ENCODE peak calls at places on chromosomes 12 and 14, in ten cellular contexts. J, W, N, S, F, I, V, Q, C and G are unnamed samples.
A peak's percentile ranks its signal among the peaks of the same experiment; 100 is the strongest.

GRCh38 chr14:25049127-25049558 is 804 bp downstream of the STXBP6 start:
- DNase-seq in J (peak; percentile 50), W (no peak), N (no peak), S (no peak), F (no peak), I (no peak), V (no peak), Q (no peak), C (no peak), G (peak; percentile 3)

GRCh38 chr14:105150368-105151111 is 18.0 kb downstream of the JAG2 start:
- DNase-seq in J (peak; percentile 37), W (no peak), N (no peak), S (no peak), F (no peak), I (no peak), V (no peak), Q (no peak), C (no peak), G (no peak)

GRCh38 chr12:4969405-4969804 is 59.7 kb downstream of the KCNA1 start:
- DNase-seq in J (no peak), W (no peak), N (no peak), S (no peak), F (no peak), I (no peak), V (no peak), Q (no peak), C (no peak), G (no peak)

GRCh38 chr14:79369359-79370332 is 841.7 kb downstream of the DIO2 start:
- DNase-seq in J (no peak), W (no peak), N (peak; percentile 99), S (peak; percentile 52), F (no peak), I (peak; percentile 35), V (peak; percentile 92), Q (peak; percentile 99), C (no peak), G (peak; percentile 98)

GRCh38 chr12:64258576-64258975 is 36.5 kb upstream of the KICS2 start:
- DNase-seq in J (no peak), W (no peak), N (no peak), S (no peak), F (no peak), I (no peak), V (no peak), Q (peak; percentile 16), C (no peak), G (no peak)

GRCh38 chr12:34294671-34295365 is 272.5 kb downstream of the ALG10 start:
- DNase-seq in J (no peak), W (no peak), N (no peak), S (no peak), F (no peak), I (no peak), V (no peak), Q (no peak), C (no peak), G (no peak)

GRCh38 chr12:81499809-81500208 is 259.3 kb downstream of the PPFIA2 start:
- DNase-seq in J (no peak), W (no peak), N (no peak), S (no peak), F (no peak), I (no peak), V (no peak), Q (no peak), C (no peak), G (no peak)

GRCh38 chr14:31261859-31262739 is 54.5 kb upstream of the HECTD1 start:
- DNase-seq in J (no peak), W (peak; percentile 21), N (peak; percentile 79), S (no peak), F (peak; percentile 24), I (no peak), V (no peak), Q (peak; percentile 63), C (peak; percentile 35), G (peak; percentile 87)

GRCh38 chr14:104680056-104680805 is 9.2 kb upstream of the INF2 start:
- DNase-seq in J (peak; percentile 78), W (no peak), N (peak; percentile 84), S (peak; percentile 34), F (no peak), I (peak; percentile 85), V (no peak), Q (peak; percentile 85), C (no peak), G (peak; percentile 72)

GRCh38 chr12:13203028-13203922 is 6.7 kb downstream of the EMP1 start:
- DNase-seq in J (peak; percentile 93), W (peak; percentile 4), N (peak; percentile 87), S (no peak), F (no peak), I (no peak), V (no peak), Q (no peak), C (peak; percentile 70), G (peak; percentile 64)

GRCh38 chr12:108977360-108977759 is 43.5 kb downstream of the SVOP start:
- DNase-seq in J (no peak), W (no peak), N (no peak), S (no peak), F (no peak), I (no peak), V (no peak), Q (no peak), C (no peak), G (no peak)

GRCh38 chr14:100302616-100303015 is 3.6 kb downstream of the SLC25A29 start:
- DNase-seq in J (no peak), W (no peak), N (no peak), S (no peak), F (no peak), I (no peak), V (no peak), Q (no peak), C (no peak), G (no peak)

GRCh38 chr14:100304825-100305445 is 1.3 kb downstream of the SLC25A29 start:
- DNase-seq in J (peak; percentile 91), W (no peak), N (peak; percentile 19), S (no peak), F (no peak), I (peak; percentile 36), V (no peak), Q (peak; percentile 22), C (peak; percentile 80), G (no peak)

GRCh38 chr14:100303179-100303578 is 3.1 kb downstream of the SLC25A29 start:
- DNase-seq in J (peak; percentile 62), W (peak; percentile 26), N (no peak), S (no peak), F (no peak), I (peak; percentile 53), V (no peak), Q (no peak), C (peak; percentile 46), G (no peak)

GRCh38 chr14:100305446-100306255 is 593 bp downstream of the SLC25A29 start:
- DNase-seq in J (peak; percentile 78), W (no peak), N (no peak), S (no peak), F (no peak), I (peak; percentile 24), V (no peak), Q (no peak), C (peak; percentile 69), G (no peak)

GRCh38 chr14:100303925-100304324 is 2.3 kb downstream of the SLC25A29 start:
- DNase-seq in J (peak; percentile 72), W (no peak), N (no peak), S (no peak), F (no peak), I (no peak), V (no peak), Q (no peak), C (peak; percentile 65), G (no peak)
- H3K4me3 ChIP-seq in J (peak overlapping the region; percentile 96), W (no peak overlapping the region), N (no peak overlapping the region), S (no peak overlapping the region), F (peak overlapping the region; percentile 85), I (no peak overlapping the region), V (no peak overlapping the region), Q (no peak overlapping the region), C (peak overlapping the region; percentile 100), G (no peak overlapping the region)

GRCh38 chr12:57835366-57836288 is 10.9 kb downstream of the CTDSP2 start:
- DNase-seq in J (no peak), W (no peak), N (no peak), S (no peak), F (no peak), I (no peak), V (no peak), Q (no peak), C (no peak), G (no peak)
- H3K4me3 ChIP-seq in J (no peak overlapping the region), W (peak overlapping the region; percentile 23), N (no peak overlapping the region), S (no peak overlapping the region), F (no peak overlapping the region), I (no peak overlapping the region), V (peak overlapping the region; percentile 41), Q (no peak overlapping the region), C (no peak overlapping the region), G (peak overlapping the region; percentile 35)

GRCh38 chr12:18559242-18559641 is 178.6 kb downstream of the PLCZ1 start:
- DNase-seq in J (no peak), W (no peak), N (no peak), S (no peak), F (no peak), I (no peak), V (no peak), Q (no peak), C (no peak), G (no peak)

GRCh38 chr12:18552829-18553228 is 185.0 kb downstream of the PLCZ1 start:
- DNase-seq in J (no peak), W (no peak), N (no peak), S (no peak), F (no peak), I (no peak), V (no peak), Q (no peak), C (peak; percentile 10), G (no peak)

GRCh38 chr12:18551703-18552102 is 186.1 kb downstream of the PLCZ1 start:
- DNase-seq in J (no peak), W (no peak), N (no peak), S (no peak), F (no peak), I (no peak), V (no peak), Q (no peak), C (no peak), G (peak; percentile 8)

GRCh38 chr12:18556081-18556645 is 181.6 kb downstream of the PLCZ1 start:
- DNase-seq in J (no peak), W (no peak), N (no peak), S (no peak), F (no peak), I (no peak), V (no peak), Q (peak; percentile 12), C (no peak), G (no peak)
- H3K4me3 ChIP-seq in J (no peak overlapping the region), W (no peak overlapping the region), N (no peak overlapping the region), S (no peak overlapping the region), F (no peak overlapping the region), I (no peak overlapping the region), V (no peak overlapping the region), Q (no peak overlapping the region), C (no peak overlapping the region), G (no peak overlapping the region)

DNA sequence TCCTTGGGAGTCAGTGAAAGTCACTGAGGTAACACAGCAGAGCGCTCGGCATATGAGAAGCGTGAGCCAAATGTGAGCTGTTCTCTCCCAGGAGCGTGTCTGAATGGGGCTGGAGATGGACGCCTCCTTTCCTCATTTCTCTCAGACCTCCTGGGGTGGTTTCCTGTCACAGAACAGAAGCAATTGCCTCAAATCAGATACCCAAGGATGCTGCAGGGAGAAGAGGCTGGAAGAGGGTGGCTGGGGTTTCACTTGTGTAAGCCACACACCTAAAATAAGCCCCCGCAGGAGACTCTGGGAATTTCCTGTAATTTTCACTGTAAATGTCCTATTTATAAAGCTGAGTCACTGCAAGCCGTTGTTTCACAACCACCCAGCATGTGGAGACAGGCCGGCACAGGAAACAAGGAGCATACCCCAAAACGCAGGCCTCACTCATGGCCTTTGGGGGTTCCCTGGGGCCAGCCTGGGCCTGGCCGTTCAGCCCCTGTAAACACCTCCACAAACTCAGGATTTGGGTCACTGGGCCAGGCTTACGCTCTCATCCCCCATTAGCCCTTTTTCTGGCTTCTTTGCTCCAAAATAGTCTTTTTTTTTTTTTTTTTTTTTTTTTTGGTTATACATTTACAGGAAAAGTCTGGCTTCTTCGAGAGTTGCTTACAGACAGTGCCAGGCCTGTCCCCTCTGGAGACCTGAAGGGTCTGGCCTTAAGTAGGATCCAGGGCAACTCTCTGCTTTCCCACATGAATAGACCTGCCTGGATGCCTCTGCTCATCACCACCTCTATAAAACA is 55.3 kb downstream of the VCPKMT start:
- DNase-seq in J (peak; percentile 76), W (peak; percentile 87), N (peak; percentile 95), S (peak; percentile 85), F (no peak), I (peak; percentile 89), V (peak; percentile 76), Q (peak; percentile 95), C (no peak), G (peak; percentile 95)
- H3K4me3 ChIP-seq in J (no peak overlapping the region), W (peak overlapping the region; percentile 67), N (no peak overlapping the region), S (peak overlapping the region; percentile 16), F (no peak overlapping the region), I (no peak overlapping the region), V (no peak overlapping the region), Q (no peak overlapping the region), C (no peak overlapping the region), G (peak overlapping the region; percentile 34)